ENCODE peak calls at places on chromosomes 13 and 19, in four cellular contexts. H is PC-3, A is mammary epithelial cell, K is HCT116. Z is an unnamed sample.
A peak's percentile ranks its signal among the peaks of the same experiment; 100 is the strongest.

GRCh38 chr19:15583346-15583745 is 31.7 kb upstream of the CYP4F8 start:
- DNase-seq in H (no peak), A (no peak), K (no peak), Z (no peak)

GRCh38 chr19:40862785-40863184 is 12.5 kb upstream of the CYP2A6 start:
- DNase-seq in H (peak; percentile 82), A (no peak), K (no peak), Z (peak; percentile 12)

GRCh38 chr13:48583859-48584311 is 51.0 kb upstream of the RCBTB2 start:
- DNase-seq in H (peak; percentile 65), A (no peak), K (no peak), Z (no peak)

GRCh38 chr13:44171861-44172260 is 201.8 kb upstream of the SERP2 start:
- DNase-seq in H (no peak), A (no peak), K (no peak), Z (no peak)

GRCh38 chr13:100860866-100861265 is 186.3 kb upstream of the TMTC4 start:
- DNase-seq in H (no peak), A (no peak), K (no peak), Z (peak; percentile 5)

GRCh38 chr19:19207637-19208582 is 3.8 kb upstream of the NCAN start:
- DNase-seq in H (no peak), A (no peak), K (no peak), Z (no peak)

GRCh38 chr19:4094761-4095487 is 28.2 kb upstream of the ZBTB7A start:
- DNase-seq in H (no peak), A (no peak), K (no peak), Z (no peak)

GRCh38 chr13:106536244-106537034 is 977 bp upstream of the EFNB2 start:
- DNase-seq in H (peak; percentile 85), A (peak; percentile 73), K (peak; percentile 63), Z (peak; percentile 88)

GRCh38 chr19:15093001-15093400 is 11.0 kb downstream of the OR1I1 start:
- DNase-seq in H (no peak), A (no peak), K (no peak), Z (no peak)

GRCh38 chr19:23071087-23071511 is 45.7 kb upstream of the ZNF730 start:
- DNase-seq in H (no peak), A (no peak), K (no peak), Z (peak; percentile 27)

GRCh38 chr19:41076286-41076685 is 12.0 kb upstream of the CYP2A13 start:
- DNase-seq in H (no peak), A (no peak), K (no peak), Z (no peak)

GRCh38 chr13:82407321-82407720 is 1475.0 kb downstream of the SLITRK1 start:
- DNase-seq in H (no peak), A (no peak), K (no peak), Z (no peak)

GRCh38 chr13:98260357-98261164 is 83.5 kb upstream of the RNF113B start:
- DNase-seq in H (no peak), A (no peak), K (no peak), Z (no peak)

GRCh38 chr19:3606690-3607289 is at the start of gene TBXA2R:
- DNase-seq in H (peak; percentile 59), A (no peak), K (peak; percentile 19), Z (peak; percentile 86)

GRCh38 chr13:28659611-28659970 is 661 bp downstream of the POMP start:
- DNase-seq in H (peak; percentile 30), A (peak; percentile 48), K (no peak), Z (peak; percentile 87)

GRCh38 chr13:50203256-50204083 is 188.2 kb downstream of the KCNRG start:
- DNase-seq in H (no peak), A (no peak), K (no peak), Z (no peak)

GRCh38 chr19:37594064-37594981 is at the start of the genes ZNF540 and ZNF571:
- DNase-seq in H (peak; percentile 90), A (peak; percentile 98), K (no peak), Z (peak; percentile 99)
- TF ChIP-seq EZH2 in H (no peak), A (no peak), K (no peak), Z (no peak)

GRCh38 chr13:27053902-27054595 is 117.6 kb downstream of the USP12 start:
- DNase-seq in H (peak; percentile 91), A (peak; percentile 89), K (peak; percentile 41), Z (peak; percentile 94)
- H3K9ac ChIP-seq in H (peak overlapping the region; percentile 59), A (no peak overlapping the region), K (no peak overlapping the region), Z (peak overlapping the region; percentile 52)

DNA sequence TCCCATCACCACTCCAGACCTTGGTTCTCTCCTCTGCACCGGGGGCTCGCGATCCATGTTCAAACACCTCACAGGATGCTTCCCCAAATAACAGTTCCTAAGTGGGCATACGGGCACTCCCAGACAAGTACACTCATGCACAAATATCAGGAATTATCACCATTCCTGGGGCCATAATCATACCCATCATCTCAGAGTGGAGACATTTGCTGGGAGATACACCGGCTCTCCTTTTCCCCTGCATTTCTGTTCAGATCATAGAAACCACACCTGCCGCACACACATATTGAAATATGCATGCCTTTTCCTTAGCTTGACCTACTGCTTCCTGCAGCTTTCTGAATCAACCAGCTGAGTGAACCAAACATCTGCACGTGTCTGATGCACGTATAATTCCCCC is 33.9 kb upstream of the MBNL2 start:
- DNase-seq in H (no peak), A (no peak), K (no peak), Z (no peak)
- TF ChIP-seq EZH2 in H (no peak), A (no peak), K (no peak), Z (no peak)

GRCh38 chr13:42875448-42876269 is 94.3 kb downstream of the FAM216B start:
- DNase-seq in H (no peak), A (no peak), K (no peak), Z (peak; percentile 9)
- H3K9ac ChIP-seq in H (no peak overlapping the region), A (no peak overlapping the region), K (no peak overlapping the region), Z (no peak overlapping the region)

GRCh38 chr19:42323852-42324654 is 1.4 kb upstream of the MEGF8 start:
- DNase-seq in H (no peak), A (no peak), K (no peak), Z (peak; percentile 54)
- TF ChIP-seq EZH2 in H (no peak), A (no peak), K (no peak), Z (peak; percentile 29)

DNA sequence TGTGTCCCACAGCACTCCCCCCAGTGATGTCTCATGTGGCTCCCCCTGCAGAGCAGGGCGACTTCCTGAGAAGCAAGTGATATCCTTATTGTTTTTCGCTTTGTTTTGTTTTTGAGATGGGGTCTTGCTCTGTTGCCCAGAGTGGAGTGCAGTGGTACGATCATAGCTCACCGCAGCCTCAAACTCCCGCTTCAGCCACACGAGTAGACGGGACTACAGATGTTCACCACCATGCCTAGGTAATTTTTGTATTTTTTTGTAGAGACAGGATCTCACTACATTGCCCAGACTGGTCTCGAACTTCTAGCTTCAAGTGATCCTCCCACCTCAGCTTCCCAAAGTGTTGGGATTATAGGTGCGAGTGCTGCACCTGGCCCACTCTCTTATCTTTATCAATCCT is 5.0 kb downstream of the CEP89 start:
- DNase-seq in H (no peak), A (no peak), K (no peak), Z (no peak)
- H3K9ac ChIP-seq in H (no peak overlapping the region), A (no peak overlapping the region), K (no peak overlapping the region), Z (no peak overlapping the region)

GRCh38 chr13:111845621-111846351 is 221.2 kb upstream of the SOX1 start:
- DNase-seq in H (no peak), A (no peak), K (no peak), Z (no peak)
- TF ChIP-seq EZH2 in H (no peak), A (no peak), K (no peak), Z (no peak)

GRCh38 chr19:10124429-10124828 is 4.7 kb upstream of the EIF3G start:
- DNase-seq in H (no peak), A (no peak), K (no peak), Z (no peak)
- H3K9ac ChIP-seq in H (no peak overlapping the region), A (no peak overlapping the region), K (no peak overlapping the region), Z (no peak overlapping the region)

Z was measured in GM23248.